ENCODE peak calls at places on chromosomes 6 and 20, in six cellular contexts. One of them, this sample, is unnamed.

GRCh38 chr20:25011261-25011660 is 18.7 kb upstream of the APMAP start:
- DNase-seq in sigmoid colon: peak; percentile 45
- DNase-seq in H1: no peak
- DNase-seq in gastrocnemius medialis: no peak
- DNase-seq in testis: no peak
- DNase-seq in esophagus muscularis mucosa: no peak
- DNase-seq in this sample: no peak

GRCh38 chr6:123829302-123829953 is 25.8 kb downstream of the NKAIN2 start:
- DNase-seq in gastrocnemius medialis: no peak
- DNase-seq in esophagus muscularis mucosa: no peak
- DNase-seq in sigmoid colon: no peak
- DNase-seq in testis: no peak
- DNase-seq in H1: no peak
- DNase-seq in this sample: no peak

GRCh38 chr6:123323419-123324329 is 313.1 kb downstream of the TRDN start:
- DNase-seq in H1: no peak
- DNase-seq in gastrocnemius medialis: no peak
- DNase-seq in testis: no peak
- DNase-seq in sigmoid colon: no peak
- DNase-seq in esophagus muscularis mucosa: no peak
- DNase-seq in this sample: peak; percentile 52

GRCh38 chr20:47220161-47220582 is 136.3 kb downstream of the ZMYND8 start:
- DNase-seq in esophagus muscularis mucosa: no peak
- DNase-seq in sigmoid colon: no peak
- DNase-seq in H1: peak; percentile 84
- DNase-seq in gastrocnemius medialis: no peak
- DNase-seq in testis: peak; percentile 57
- DNase-seq in this sample: no peak

GRCh38 chr6:6543181-6543879 is 45.2 kb upstream of the LY86 start:
- DNase-seq in testis: peak; percentile 16
- DNase-seq in esophagus muscularis mucosa: no peak
- DNase-seq in gastrocnemius medialis: no peak
- DNase-seq in H1: no peak
- DNase-seq in sigmoid colon: no peak
- DNase-seq in this sample: no peak

GRCh38 chr20:17682889-17683198 is 802 bp upstream of the RRBP1 start:
- DNase-seq in gastrocnemius medialis: no peak
- DNase-seq in H1: no peak
- DNase-seq in esophagus muscularis mucosa: no peak
- DNase-seq in sigmoid colon: no peak
- DNase-seq in testis: no peak
- DNase-seq in this sample: no peak

GRCh38 chr20:47358052-47358671 is 1.7 kb upstream of the ZMYND8 start:
- DNase-seq in testis: no peak
- DNase-seq in esophagus muscularis mucosa: no peak
- DNase-seq in sigmoid colon: no peak
- DNase-seq in gastrocnemius medialis: no peak
- DNase-seq in H1: no peak
- DNase-seq in this sample: peak; percentile 5

GRCh38 chr6:7432391-7433207 is 43.0 kb downstream of the RIOK1 start:
- DNase-seq in gastrocnemius medialis: no peak
- DNase-seq in sigmoid colon: no peak
- DNase-seq in esophagus muscularis mucosa: no peak
- DNase-seq in testis: no peak
- DNase-seq in H1: no peak
- DNase-seq in this sample: no peak

GRCh38 chr6:22737331-22737730 is 168.0 kb downstream of the HDGFL1 start:
- DNase-seq in gastrocnemius medialis: no peak
- DNase-seq in H1: peak; percentile 70
- DNase-seq in sigmoid colon: peak; percentile 65
- DNase-seq in esophagus muscularis mucosa: no peak
- DNase-seq in testis: peak; percentile 73
- DNase-seq in this sample: no peak

GRCh38 chr6:7974932-7975763 is 64.6 kb upstream of the TXNDC5 start:
- DNase-seq in H1: no peak
- DNase-seq in gastrocnemius medialis: peak; percentile 74
- DNase-seq in esophagus muscularis mucosa: no peak
- DNase-seq in testis: peak; percentile 92
- DNase-seq in sigmoid colon: peak; percentile 89
- DNase-seq in this sample: peak; percentile 86

DNA sequence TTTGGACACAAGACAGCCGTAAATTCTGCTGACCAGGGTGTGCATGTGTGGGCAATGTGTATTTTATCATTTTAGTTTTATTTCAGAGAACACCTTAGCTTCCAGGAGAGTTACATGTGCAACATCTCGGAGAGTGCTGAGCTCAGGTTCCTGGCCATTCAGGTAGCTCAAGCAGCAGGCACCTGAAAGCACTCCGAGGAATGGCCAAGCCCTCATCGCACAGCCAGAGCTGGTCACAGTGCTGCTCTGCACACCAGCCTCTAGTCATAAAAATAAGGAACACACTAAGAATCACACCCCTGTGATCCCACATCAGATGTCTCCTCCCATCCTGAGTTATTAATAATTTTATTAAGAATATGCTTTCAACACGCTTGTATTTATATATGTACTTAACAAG is 36.2 kb upstream of the IRF4 start:
- DNase-seq in gastrocnemius medialis: no peak
- DNase-seq in esophagus muscularis mucosa: no peak
- DNase-seq in H1: no peak
- DNase-seq in sigmoid colon: no peak
- DNase-seq in testis: no peak
- DNase-seq in this sample: no peak
- H3K27me3 ChIP-seq in gastrocnemius medialis: no peaks in the 10 kb centered on the region
- H3K27me3 ChIP-seq in esophagus muscularis mucosa: no peaks in the 10 kb centered on the region
- H3K27me3 ChIP-seq in H1: no peaks in the 10 kb centered on the region
- H3K27me3 ChIP-seq in sigmoid colon: no peaks in the 10 kb centered on the region
- H3K27me3 ChIP-seq in testis: no peaks in the 10 kb centered on the region
- H3K27me3 ChIP-seq in this sample: no peaks in the 10 kb centered on the region

GRCh38 chr20:37405351-37405897 is 59.5 kb downstream of the SRC start:
- DNase-seq in testis: no peak
- DNase-seq in esophagus muscularis mucosa: no peak
- DNase-seq in sigmoid colon: no peak
- DNase-seq in H1: no peak
- DNase-seq in gastrocnemius medialis: no peak
- DNase-seq in this sample: no peak
- TF ChIP-seq POLR2A in testis: no peak
- TF ChIP-seq POLR2A in esophagus muscularis mucosa: no peak
- TF ChIP-seq POLR2A in sigmoid colon: no peak
- TF ChIP-seq POLR2A in H1: no peak
- TF ChIP-seq POLR2A in gastrocnemius medialis: no peak
- TF ChIP-seq POLR2A in this sample: no peak

GRCh38 chr6:160278311-160278710 is 19.7 kb upstream of the SLC22A2 start:
- DNase-seq in gastrocnemius medialis: no peak
- DNase-seq in esophagus muscularis mucosa: peak; percentile 77
- DNase-seq in sigmoid colon: no peak
- DNase-seq in H1: no peak
- DNase-seq in testis: no peak
- DNase-seq in this sample: no peak
- H3K27me3 ChIP-seq in gastrocnemius medialis: no peaks in the 10 kb centered on the region
- H3K27me3 ChIP-seq in esophagus muscularis mucosa: no peaks in the 10 kb centered on the region
- H3K27me3 ChIP-seq in sigmoid colon: no peaks in the 10 kb centered on the region
- H3K27me3 ChIP-seq in H1: no peaks in the 10 kb centered on the region
- H3K27me3 ChIP-seq in testis: no peaks in the 10 kb centered on the region
- H3K27me3 ChIP-seq in this sample: no peaks in the 10 kb centered on the region

DNA sequence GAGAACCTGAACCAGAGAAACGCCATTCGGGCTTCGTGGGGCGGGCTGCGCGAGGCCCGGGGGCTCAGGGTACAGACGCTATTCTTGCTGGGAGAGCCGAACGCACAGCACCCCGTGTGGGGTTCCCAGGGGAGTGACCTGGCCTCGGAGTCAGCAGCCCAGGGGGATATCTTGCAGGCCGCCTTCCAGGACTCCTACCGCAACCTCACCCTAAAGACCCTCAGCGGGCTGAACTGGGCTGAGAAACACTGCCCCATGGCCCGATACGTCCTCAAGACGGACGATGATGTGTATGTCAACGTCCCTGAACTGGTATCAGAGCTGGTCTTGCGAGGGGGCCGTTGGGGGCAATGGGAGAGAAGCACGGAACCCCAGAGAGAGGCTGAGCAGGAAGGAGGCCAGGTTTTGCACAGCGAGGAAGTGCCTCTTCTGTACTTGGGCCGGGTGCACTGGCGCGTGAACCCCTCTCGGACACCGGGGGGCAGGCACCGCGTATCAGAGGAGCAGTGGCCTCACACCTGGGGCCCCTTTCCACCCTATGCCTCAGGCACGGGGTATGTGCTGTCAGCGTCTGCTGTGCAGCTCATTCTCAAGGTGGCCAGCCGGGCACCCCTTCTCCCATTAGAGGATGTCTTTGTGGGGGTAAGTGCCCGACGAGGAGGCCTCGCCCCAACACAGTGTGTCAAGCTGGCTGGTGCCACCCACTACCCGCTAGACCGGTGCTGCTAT is 904 bp downstream of the B3GALT4 start:
- DNase-seq in sigmoid colon: no peak
- DNase-seq in gastrocnemius medialis: no peak
- DNase-seq in esophagus muscularis mucosa: no peak
- DNase-seq in testis: no peak
- DNase-seq in H1: peak; percentile 65
- DNase-seq in this sample: no peak
- TF ChIP-seq POLR2A in sigmoid colon: no peak
- TF ChIP-seq POLR2A in gastrocnemius medialis: no peak
- TF ChIP-seq POLR2A in esophagus muscularis mucosa: no peak
- TF ChIP-seq POLR2A in testis: no peak
- TF ChIP-seq POLR2A in H1: no peak
- TF ChIP-seq POLR2A in this sample: no peak

DNA sequence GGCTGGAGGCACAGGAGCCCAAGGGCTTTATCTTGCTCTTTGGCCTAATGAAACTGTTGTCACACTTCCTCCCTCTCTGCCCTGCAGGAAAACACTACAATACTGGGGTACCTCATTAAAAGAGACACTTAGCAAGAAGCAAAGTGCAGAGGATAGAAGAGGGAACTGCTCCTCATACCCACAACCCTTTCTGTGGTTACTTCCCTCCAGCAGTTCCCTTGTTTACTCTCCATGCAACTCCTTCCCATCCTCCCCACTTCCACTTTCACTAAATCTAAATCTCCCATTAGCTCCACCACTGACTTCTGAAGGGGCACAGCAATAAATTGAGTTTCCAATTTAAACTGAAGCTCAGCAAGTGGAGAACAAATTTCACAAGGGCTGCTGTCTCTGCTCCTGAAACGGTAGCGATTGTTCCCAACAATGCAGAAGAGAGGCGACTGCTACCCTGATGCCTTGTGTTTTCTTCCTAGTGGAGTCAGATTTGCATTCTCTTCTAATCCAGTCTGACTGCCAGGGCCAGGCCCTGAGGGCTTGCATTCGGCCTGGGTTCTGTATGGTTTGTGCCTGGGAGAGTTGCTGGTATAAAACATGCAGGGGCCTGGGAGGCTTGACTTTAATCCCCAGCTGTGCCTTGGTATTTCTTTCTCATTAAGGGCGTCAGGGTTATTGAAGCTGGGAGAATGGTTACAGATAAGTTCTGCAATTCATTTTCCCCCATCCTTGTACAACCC is 454.7 kb downstream of the TFAP2B start:
- DNase-seq in esophagus muscularis mucosa: no peak
- DNase-seq in sigmoid colon: no peak
- DNase-seq in gastrocnemius medialis: peak; percentile 1
- DNase-seq in testis: no peak
- DNase-seq in H1: no peak
- DNase-seq in this sample: no peak
- H3K27me3 ChIP-seq in esophagus muscularis mucosa: no peaks in the 10 kb centered on the region
- H3K27me3 ChIP-seq in sigmoid colon: no peaks in the 10 kb centered on the region
- H3K27me3 ChIP-seq in gastrocnemius medialis: no peaks in the 10 kb centered on the region
- H3K27me3 ChIP-seq in testis: no peaks in the 10 kb centered on the region
- H3K27me3 ChIP-seq in H1: no peaks in the 10 kb centered on the region
- H3K27me3 ChIP-seq in this sample: no peaks in the 10 kb centered on the region

DNA sequence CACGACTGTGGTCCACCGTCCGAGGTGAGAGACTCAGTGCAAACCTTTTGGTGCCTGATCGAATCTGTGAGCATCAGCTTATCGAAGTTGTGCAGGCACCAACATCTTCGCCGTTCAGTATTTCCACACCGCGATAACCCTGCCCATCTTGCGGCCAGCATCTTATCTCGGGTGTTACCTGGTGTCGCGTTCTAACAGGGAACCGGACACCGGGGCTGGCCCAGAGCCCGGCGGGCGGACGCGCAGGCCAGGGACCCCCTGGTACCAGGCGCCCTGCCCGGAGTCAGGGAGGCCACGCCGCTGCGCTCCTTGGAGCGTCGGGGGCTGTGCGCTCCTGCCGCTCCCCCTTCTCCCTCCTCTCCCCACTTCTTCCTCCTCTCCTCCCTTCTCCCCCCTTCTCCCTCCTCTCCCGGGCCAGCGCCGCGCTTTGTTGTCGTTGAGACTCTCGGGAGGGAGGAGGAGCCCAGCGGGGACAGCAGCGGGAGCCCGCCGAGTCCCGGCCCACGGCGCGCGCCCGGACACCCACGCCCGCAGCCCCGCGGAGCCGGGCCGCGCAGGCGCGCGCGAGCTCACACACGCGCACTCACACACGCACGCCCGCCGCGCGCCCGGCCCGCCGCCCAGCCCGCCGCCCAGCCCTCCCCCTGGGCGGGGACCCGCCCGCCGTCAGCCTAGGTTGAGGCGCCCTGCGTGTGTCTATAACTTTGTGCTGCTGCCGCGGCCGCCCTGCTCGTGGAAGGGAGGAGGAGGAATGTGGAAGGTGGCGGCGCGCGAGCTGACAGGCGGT is 1.4 kb upstream of the FOXO3 start:
- DNase-seq in testis: peak; percentile 93
- DNase-seq in esophagus muscularis mucosa: peak; percentile 97
- DNase-seq in H1: peak; percentile 82
- DNase-seq in sigmoid colon: peak; percentile 98
- DNase-seq in gastrocnemius medialis: peak; percentile 86
- DNase-seq in this sample: peak; percentile 96
- TF ChIP-seq POLR2A in testis: no peak
- TF ChIP-seq POLR2A in esophagus muscularis mucosa: peak; percentile 77
- TF ChIP-seq POLR2A in H1: no peak
- TF ChIP-seq POLR2A in sigmoid colon: peak; percentile 34
- TF ChIP-seq POLR2A in gastrocnemius medialis: peak; percentile 91
- TF ChIP-seq POLR2A in this sample: peak; percentile 91

DNA sequence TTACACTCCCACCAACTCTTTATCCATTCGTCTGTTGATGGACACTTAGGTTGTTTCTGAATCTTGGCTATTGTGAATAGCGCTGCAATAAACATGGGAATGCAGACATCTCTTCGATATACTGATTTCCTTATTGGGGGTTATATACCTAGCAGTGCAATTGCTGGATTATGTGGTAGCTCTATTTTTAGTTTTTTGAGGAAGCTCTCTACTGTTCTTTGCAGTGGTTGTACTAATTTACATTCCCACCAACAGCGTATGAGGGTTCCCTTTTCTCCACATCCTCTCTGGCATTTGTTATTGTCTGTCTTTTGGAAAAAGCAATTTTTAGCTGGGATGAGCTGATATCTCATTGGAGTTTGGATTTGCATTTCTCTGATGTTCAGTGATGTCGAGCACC is 4.6 kb upstream of the PFDN4 start:
- DNase-seq in gastrocnemius medialis: no peak
- DNase-seq in esophagus muscularis mucosa: peak; percentile 8
- DNase-seq in sigmoid colon: no peak
- DNase-seq in testis: no peak
- DNase-seq in H1: no peak
- DNase-seq in this sample: no peak
- H3K27me3 ChIP-seq in gastrocnemius medialis: no peaks in the 10 kb centered on the region
- H3K27me3 ChIP-seq in esophagus muscularis mucosa: no peaks in the 10 kb centered on the region
- H3K27me3 ChIP-seq in sigmoid colon: no peaks in the 10 kb centered on the region
- H3K27me3 ChIP-seq in testis: no peaks in the 10 kb centered on the region
- H3K27me3 ChIP-seq in H1: no peaks in the 10 kb centered on the region
- H3K27me3 ChIP-seq in this sample: no peaks in the 10 kb centered on the region

This sample was measured in right lobe of liver.